ENCODE peak calls at places on chromosomes 4 and X, in six cellular contexts. One of them, this sample, is unnamed.

GRCh38 chrX:23756165-23756564 is 13.1 kb upstream of the ACOT9 start:
- DNase-seq in right lobe of liver: peak; percentile 62
- DNase-seq in uterus: peak; percentile 22
- DNase-seq in ovary: no peak
- DNase-seq in naive thymus-derived CD4-positive, alpha-beta T cell: peak; percentile 50
- DNase-seq in CD8-positive, alpha-beta memory T cell: peak; percentile 37
- DNase-seq in this sample: peak; percentile 84

GRCh38 chr4:131302108-131302507 is 1847.0 kb upstream of the PCDH10 start:
- DNase-seq in right lobe of liver: no peak
- DNase-seq in uterus: no peak
- DNase-seq in ovary: no peak
- DNase-seq in naive thymus-derived CD4-positive, alpha-beta T cell: no peak
- DNase-seq in CD8-positive, alpha-beta memory T cell: no peak
- DNase-seq in this sample: peak; percentile 22

GRCh38 chrX:72080800-72081199 is 50.9 kb downstream of the RTL5 start:
- DNase-seq in right lobe of liver: no peak
- DNase-seq in uterus: no peak
- DNase-seq in ovary: no peak
- DNase-seq in naive thymus-derived CD4-positive, alpha-beta T cell: no peak
- DNase-seq in CD8-positive, alpha-beta memory T cell: no peak
- DNase-seq in this sample: no peak

GRCh38 chr4:7635435-7635834 is 200.7 kb upstream of the PSAPL1 start:
- DNase-seq in right lobe of liver: no peak
- DNase-seq in uterus: no peak
- DNase-seq in ovary: no peak
- DNase-seq in naive thymus-derived CD4-positive, alpha-beta T cell: no peak
- DNase-seq in CD8-positive, alpha-beta memory T cell: no peak
- DNase-seq in this sample: no peak

GRCh38 chr4:79987401-79987800 is 85.6 kb downstream of the ANTXR2 start:
- DNase-seq in right lobe of liver: no peak
- DNase-seq in uterus: no peak
- DNase-seq in ovary: no peak
- DNase-seq in naive thymus-derived CD4-positive, alpha-beta T cell: no peak
- DNase-seq in CD8-positive, alpha-beta memory T cell: no peak
- DNase-seq in this sample: no peak

GRCh38 chr4:155973639-155974475 is 20.2 kb upstream of the CTSO start:
- DNase-seq in right lobe of liver: no peak
- DNase-seq in uterus: no peak
- DNase-seq in ovary: no peak
- DNase-seq in naive thymus-derived CD4-positive, alpha-beta T cell: no peak
- DNase-seq in CD8-positive, alpha-beta memory T cell: no peak
- DNase-seq in this sample: no peak

GRCh38 chr4:113657834-113658233 is 103.7 kb downstream of the CAMK2D start:
- DNase-seq in right lobe of liver: no peak
- DNase-seq in uterus: no peak
- DNase-seq in ovary: no peak
- DNase-seq in naive thymus-derived CD4-positive, alpha-beta T cell: no peak
- DNase-seq in CD8-positive, alpha-beta memory T cell: no peak
- DNase-seq in this sample: no peak

GRCh38 chr4:104491396-104491821 is 3.3 kb downstream of the CXXC4 start:
- DNase-seq in right lobe of liver: peak; percentile 68
- DNase-seq in uterus: peak; percentile 27
- DNase-seq in ovary: peak; percentile 54
- DNase-seq in naive thymus-derived CD4-positive, alpha-beta T cell: peak; percentile 21
- DNase-seq in CD8-positive, alpha-beta memory T cell: peak; percentile 27
- DNase-seq in this sample: peak; percentile 79

GRCh38 chr4:15717126-15717525 is 14.3 kb downstream of the BST1 start:
- DNase-seq in right lobe of liver: no peak
- DNase-seq in uterus: no peak
- DNase-seq in ovary: no peak
- DNase-seq in naive thymus-derived CD4-positive, alpha-beta T cell: no peak
- DNase-seq in CD8-positive, alpha-beta memory T cell: no peak
- DNase-seq in this sample: no peak

GRCh38 chr4:121655320-121656268 is 41.2 kb downstream of the ANXA5 start:
- DNase-seq in right lobe of liver: no peak
- DNase-seq in uterus: no peak
- DNase-seq in ovary: no peak
- DNase-seq in naive thymus-derived CD4-positive, alpha-beta T cell: no peak
- DNase-seq in CD8-positive, alpha-beta memory T cell: no peak
- DNase-seq in this sample: no peak

GRCh38 chr4:76518241-76518640 is 83.2 kb downstream of the SHROOM3 start:
- DNase-seq in right lobe of liver: no peak
- DNase-seq in uterus: no peak
- DNase-seq in ovary: no peak
- DNase-seq in naive thymus-derived CD4-positive, alpha-beta T cell: no peak
- DNase-seq in CD8-positive, alpha-beta memory T cell: no peak
- DNase-seq in this sample: no peak
- H3K27ac ChIP-seq in right lobe of liver: no peak overlapping the region
- H3K27ac ChIP-seq in uterus: no peak overlapping the region
- H3K27ac ChIP-seq in ovary: no peak overlapping the region
- H3K27ac ChIP-seq in naive thymus-derived CD4-positive, alpha-beta T cell: no peak overlapping the region
- H3K27ac ChIP-seq in CD8-positive, alpha-beta memory T cell: no peak overlapping the region
- H3K27ac ChIP-seq in this sample: no peak overlapping the region

GRCh38 chrX:154981116-154981411 is 41.5 kb downstream of the F8 start:
- DNase-seq in right lobe of liver: no peak
- DNase-seq in uterus: no peak
- DNase-seq in ovary: no peak
- DNase-seq in naive thymus-derived CD4-positive, alpha-beta T cell: no peak
- DNase-seq in CD8-positive, alpha-beta memory T cell: no peak
- DNase-seq in this sample: no peak
- H3K4me3 ChIP-seq in right lobe of liver: peak overlapping the region; percentile 50
- H3K4me3 ChIP-seq in uterus: peak overlapping the region; percentile 34
- H3K4me3 ChIP-seq in ovary: no peak overlapping the region
- H3K4me3 ChIP-seq in naive thymus-derived CD4-positive, alpha-beta T cell: peak overlapping the region; percentile 65
- H3K4me3 ChIP-seq in CD8-positive, alpha-beta memory T cell: peak overlapping the region; percentile 54
- H3K4me3 ChIP-seq in this sample: no peak overlapping the region

DNA sequence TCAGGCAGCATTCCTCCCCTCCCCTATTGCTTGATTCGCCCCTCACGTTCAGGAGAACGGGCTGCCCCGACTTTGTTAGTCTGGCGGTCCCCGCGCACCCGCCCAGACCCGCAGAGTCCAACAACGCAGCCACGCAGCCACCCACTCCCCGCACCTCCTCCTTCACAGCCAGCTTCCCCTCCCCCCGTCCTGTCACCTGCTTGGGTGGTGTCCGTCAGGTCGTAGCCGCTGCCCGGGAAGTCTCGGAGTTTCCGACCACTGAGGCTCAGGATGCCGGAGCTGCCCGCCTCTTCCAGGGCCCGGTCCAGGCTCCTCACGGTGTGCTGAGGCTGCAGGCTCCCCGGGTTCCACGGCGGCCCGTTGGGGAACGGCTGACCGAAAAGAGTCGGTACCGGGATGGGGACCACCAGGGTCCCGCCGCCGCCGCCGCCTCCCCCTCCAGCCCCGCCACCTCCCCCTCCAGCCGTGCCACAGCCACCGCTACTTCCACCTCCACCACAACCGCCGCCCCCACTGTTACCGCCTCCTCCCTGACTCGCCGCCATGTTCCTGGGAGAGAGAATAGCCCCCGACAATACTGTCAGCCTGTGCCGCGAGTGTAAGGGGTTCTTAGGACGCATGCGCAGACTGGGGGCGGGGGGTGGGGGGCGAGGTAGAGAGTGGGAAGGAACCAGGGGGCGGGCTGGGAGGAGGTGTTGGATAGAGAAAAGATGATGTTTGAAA is at the start of gene LRCH2:
- DNase-seq in right lobe of liver: peak; percentile 18
- DNase-seq in uterus: peak; percentile 47
- DNase-seq in ovary: peak; percentile 66
- DNase-seq in naive thymus-derived CD4-positive, alpha-beta T cell: no peak
- DNase-seq in CD8-positive, alpha-beta memory T cell: no peak
- DNase-seq in this sample: peak; percentile 72
- H3K27ac ChIP-seq in right lobe of liver: no peak within 1 kb of the TSS
- H3K27ac ChIP-seq in uterus: peak within 1 kb of the TSS; percentile 70
- H3K27ac ChIP-seq in ovary: peak within 1 kb of the TSS; percentile 61
- H3K27ac ChIP-seq in naive thymus-derived CD4-positive, alpha-beta T cell: no peak within 1 kb of the TSS
- H3K27ac ChIP-seq in CD8-positive, alpha-beta memory T cell: no peak within 1 kb of the TSS
- H3K27ac ChIP-seq in this sample: peak within 1 kb of the TSS; percentile 53

GRCh38 chr4:168272488-168272887 is 46.1 kb downstream of the DDX60 start:
- DNase-seq in right lobe of liver: no peak
- DNase-seq in uterus: no peak
- DNase-seq in ovary: no peak
- DNase-seq in naive thymus-derived CD4-positive, alpha-beta T cell: peak; percentile 34
- DNase-seq in CD8-positive, alpha-beta memory T cell: no peak
- DNase-seq in this sample: no peak

GRCh38 chr4:168275836-168276235 is 42.7 kb downstream of the DDX60 start:
- DNase-seq in right lobe of liver: no peak
- DNase-seq in uterus: no peak
- DNase-seq in ovary: no peak
- DNase-seq in naive thymus-derived CD4-positive, alpha-beta T cell: no peak
- DNase-seq in CD8-positive, alpha-beta memory T cell: no peak
- DNase-seq in this sample: no peak

GRCh38 chr4:168273838-168274237 is 44.7 kb downstream of the DDX60 start:
- DNase-seq in right lobe of liver: no peak
- DNase-seq in uterus: no peak
- DNase-seq in ovary: no peak
- DNase-seq in naive thymus-derived CD4-positive, alpha-beta T cell: no peak
- DNase-seq in CD8-positive, alpha-beta memory T cell: no peak
- DNase-seq in this sample: no peak

GRCh38 chr4:168269879-168270278 is 48.7 kb downstream of the DDX60 start:
- DNase-seq in right lobe of liver: no peak
- DNase-seq in uterus: no peak
- DNase-seq in ovary: no peak
- DNase-seq in naive thymus-derived CD4-positive, alpha-beta T cell: no peak
- DNase-seq in CD8-positive, alpha-beta memory T cell: no peak
- DNase-seq in this sample: no peak

GRCh38 chr4:168274871-168275270 is 43.7 kb downstream of the DDX60 start:
- DNase-seq in right lobe of liver: no peak
- DNase-seq in uterus: no peak
- DNase-seq in ovary: no peak
- DNase-seq in naive thymus-derived CD4-positive, alpha-beta T cell: no peak
- DNase-seq in CD8-positive, alpha-beta memory T cell: no peak
- DNase-seq in this sample: no peak
- H3K4me3 ChIP-seq in right lobe of liver: no peak overlapping the region
- H3K4me3 ChIP-seq in uterus: no peak overlapping the region
- H3K4me3 ChIP-seq in ovary: no peak overlapping the region
- H3K4me3 ChIP-seq in naive thymus-derived CD4-positive, alpha-beta T cell: no peak overlapping the region
- H3K4me3 ChIP-seq in CD8-positive, alpha-beta memory T cell: no peak overlapping the region
- H3K4me3 ChIP-seq in this sample: no peak overlapping the region

GRCh38 chr4:78711676-78712075 is 64.5 kb upstream of the BMP2K start:
- DNase-seq in right lobe of liver: no peak
- DNase-seq in uterus: no peak
- DNase-seq in ovary: no peak
- DNase-seq in naive thymus-derived CD4-positive, alpha-beta T cell: no peak
- DNase-seq in CD8-positive, alpha-beta memory T cell: no peak
- DNase-seq in this sample: no peak
- H3K27ac ChIP-seq in right lobe of liver: no peak overlapping the region
- H3K27ac ChIP-seq in uterus: no peak overlapping the region
- H3K27ac ChIP-seq in ovary: no peak overlapping the region
- H3K27ac ChIP-seq in naive thymus-derived CD4-positive, alpha-beta T cell: no peak overlapping the region
- H3K27ac ChIP-seq in CD8-positive, alpha-beta memory T cell: no peak overlapping the region
- H3K27ac ChIP-seq in this sample: no peak overlapping the region

DNA sequence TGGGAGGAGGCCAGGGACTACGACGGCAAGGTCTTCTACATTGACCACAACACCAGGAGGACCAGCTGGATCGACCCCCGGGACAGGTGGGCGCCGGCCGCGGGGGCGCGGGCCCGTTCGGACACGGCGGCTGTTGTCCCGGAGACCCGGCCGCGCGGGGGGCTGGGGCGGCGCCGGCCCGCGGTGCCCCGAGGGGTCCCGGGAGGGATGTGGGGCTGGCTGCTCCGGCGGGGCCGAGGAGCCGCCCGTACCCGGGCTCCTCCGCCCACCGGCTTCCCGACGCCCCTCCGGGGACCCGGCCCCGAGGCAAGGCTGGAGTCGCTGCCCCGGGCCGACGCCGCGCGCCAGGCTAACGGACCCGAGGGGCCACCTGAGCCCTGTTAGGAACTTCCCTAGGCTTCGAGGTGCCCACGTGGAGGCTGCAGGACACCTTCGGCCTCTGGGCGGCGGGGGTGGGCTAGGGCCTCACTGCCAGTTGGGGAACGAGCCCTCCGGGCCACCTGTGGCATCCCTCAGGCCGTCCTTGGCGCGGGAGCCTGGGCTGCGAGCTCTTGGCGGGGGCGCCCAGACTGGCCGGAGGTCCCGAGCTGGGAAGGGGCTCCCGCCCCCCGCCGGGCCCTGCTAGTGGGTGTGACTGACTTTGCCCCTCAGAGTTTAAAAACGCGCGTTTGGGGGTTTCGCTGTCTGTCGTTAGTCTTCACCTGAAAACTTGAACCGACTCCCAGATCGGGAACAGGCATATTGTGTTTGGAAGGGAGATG is 660 bp downstream of the WWC2 start:
- DNase-seq in right lobe of liver: peak; percentile 61
- DNase-seq in uterus: peak; percentile 32
- DNase-seq in ovary: peak; percentile 62
- DNase-seq in naive thymus-derived CD4-positive, alpha-beta T cell: no peak
- DNase-seq in CD8-positive, alpha-beta memory T cell: no peak
- DNase-seq in this sample: peak; percentile 80
- H3K4me3 ChIP-seq in right lobe of liver: peak overlapping the region; percentile 87
- H3K4me3 ChIP-seq in uterus: peak overlapping the region; percentile 90
- H3K4me3 ChIP-seq in ovary: peak overlapping the region; percentile 59
- H3K4me3 ChIP-seq in naive thymus-derived CD4-positive, alpha-beta T cell: peak overlapping the region; percentile 75
- H3K4me3 ChIP-seq in CD8-positive, alpha-beta memory T cell: peak overlapping the region; percentile 53
- H3K4me3 ChIP-seq in this sample: peak overlapping the region; percentile 69

GRCh38 chr4:152478456-152479237 is 57.2 kb downstream of the FBXW7 start:
- DNase-seq in right lobe of liver: no peak
- DNase-seq in uterus: no peak
- DNase-seq in ovary: no peak
- DNase-seq in naive thymus-derived CD4-positive, alpha-beta T cell: no peak
- DNase-seq in CD8-positive, alpha-beta memory T cell: no peak
- DNase-seq in this sample: no peak
- H3K27ac ChIP-seq in right lobe of liver: no peak overlapping the region
- H3K27ac ChIP-seq in uterus: no peak overlapping the region
- H3K27ac ChIP-seq in ovary: no peak overlapping the region
- H3K27ac ChIP-seq in naive thymus-derived CD4-positive, alpha-beta T cell: no peak overlapping the region
- H3K27ac ChIP-seq in CD8-positive, alpha-beta memory T cell: no peak overlapping the region
- H3K27ac ChIP-seq in this sample: no peak overlapping the region

DNA sequence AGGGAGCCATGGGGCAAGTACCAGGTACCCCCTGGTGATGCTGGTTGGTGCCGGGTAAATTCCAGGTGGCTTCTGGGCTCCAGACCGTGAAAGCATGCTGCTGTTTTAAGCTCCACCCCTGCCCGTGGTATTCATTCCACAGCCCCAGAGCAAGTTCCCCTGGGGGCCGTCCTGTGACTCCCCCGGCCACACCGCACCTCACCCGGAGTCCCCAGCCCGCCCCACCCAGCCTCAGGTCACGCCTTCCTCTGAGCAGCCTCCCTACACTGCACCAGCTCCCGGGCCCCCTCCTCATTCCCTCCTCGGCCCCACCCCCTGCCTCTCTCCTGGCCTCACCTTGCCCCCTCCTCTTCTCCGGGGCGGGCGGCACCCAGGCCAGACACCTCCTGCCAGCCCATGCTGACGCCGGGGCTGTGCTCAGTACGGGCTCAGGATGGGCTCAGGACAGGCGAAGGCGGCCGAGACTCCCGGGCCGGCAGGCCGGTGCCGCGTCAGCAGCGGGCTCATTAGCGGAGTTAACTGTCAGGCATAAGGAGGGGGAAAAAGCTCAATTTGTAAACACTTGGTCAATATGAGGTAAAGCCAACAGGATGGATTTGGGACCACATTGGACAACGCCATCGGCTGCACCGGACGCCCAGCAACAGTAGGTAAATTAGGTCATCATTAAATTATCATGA is 127.4 kb downstream of the FAM53A start:
- DNase-seq in right lobe of liver: no peak
- DNase-seq in uterus: no peak
- DNase-seq in ovary: no peak
- DNase-seq in naive thymus-derived CD4-positive, alpha-beta T cell: no peak
- DNase-seq in CD8-positive, alpha-beta memory T cell: no peak
- DNase-seq in this sample: no peak
- H3K4me3 ChIP-seq in right lobe of liver: no peak overlapping the region
- H3K4me3 ChIP-seq in uterus: no peak overlapping the region
- H3K4me3 ChIP-seq in ovary: no peak overlapping the region
- H3K4me3 ChIP-seq in naive thymus-derived CD4-positive, alpha-beta T cell: no peak overlapping the region
- H3K4me3 ChIP-seq in CD8-positive, alpha-beta memory T cell: no peak overlapping the region
- H3K4me3 ChIP-seq in this sample: no peak overlapping the region

This sample was measured in spleen.